ENCODE peak calls at places on chromosome 10, in five cellular contexts. K, A, F, I and B are unnamed samples.

GRCh38 chr10:130748409-130749057 is 563.0 kb downstream of the TCERG1L start:
- DNase-seq in K (no peak), A (no peak), F (no peak), I (no peak), B (peak; percentile 9)

GRCh38 chr10:71844084-71844483 is 7.0 kb downstream of the PSAP start:
- DNase-seq in K (no peak), A (no peak), F (no peak), I (no peak), B (no peak)

GRCh38 chr10:70514591-70514990 is 36.0 kb downstream of the PALD1 start:
- DNase-seq in K (no peak), A (no peak), F (no peak), I (no peak), B (no peak)

GRCh38 chr10:1187151-1187854 is 131.1 kb downstream of the WDR37 start:
- DNase-seq in K (no peak), A (no peak), F (no peak), I (no peak), B (no peak)

GRCh38 chr10:31975157-31975765 is 46.6 kb upstream of the ARHGAP12 start:
- DNase-seq in K (no peak), A (no peak), F (no peak), I (no peak), B (no peak)

GRCh38 chr10:115948415-115948814 is 324.6 kb downstream of the GFRA1 start:
- DNase-seq in K (peak; percentile 29), A (peak; percentile 43), F (peak; percentile 41), I (no peak), B (no peak)

GRCh38 chr10:44995914-44996633 is 4.6 kb upstream of the ZNF22 start:
- DNase-seq in K (peak; percentile 76), A (peak; percentile 84), F (no peak), I (peak; percentile 62), B (peak; percentile 79)

GRCh38 chr10:48458662-48459048 is 146.2 kb downstream of the ARHGAP22 start:
- DNase-seq in K (no peak), A (no peak), F (no peak), I (no peak), B (no peak)

GRCh38 chr10:65234261-65234660 is 1691.6 kb upstream of the LRRTM3 start:
- DNase-seq in K (no peak), A (no peak), F (no peak), I (no peak), B (no peak)

GRCh38 chr10:77582710-77583115 is 54.9 kb downstream of the KCNMA1 start:
- DNase-seq in K (peak; percentile 73), A (peak; percentile 75), F (peak; percentile 64), I (no peak), B (no peak)

GRCh38 chr10:89867964-89868363 is 166.6 kb downstream of the KIF20B start:
- DNase-seq in K (peak; percentile 35), A (peak; percentile 51), F (peak; percentile 44), I (no peak), B (no peak)

GRCh38 chr10:12444981-12445700 is 95.8 kb downstream of the CAMK1D start:
- DNase-seq in K (no peak), A (no peak), F (no peak), I (no peak), B (no peak)

GRCh38 chr10:104580774-104581675 is 60.1 kb upstream of the SORCS3 start:
- DNase-seq in K (peak; percentile 69), A (peak; percentile 72), F (peak; percentile 25), I (peak; percentile 67), B (peak; percentile 54)

GRCh38 chr10:59073456-59074053 is 102.9 kb upstream of the PHYHIPL start:
- DNase-seq in K (no peak), A (no peak), F (no peak), I (no peak), B (no peak)

GRCh38 chr10:124384591-124385190 is 34.0 kb downstream of the OAT start:
- DNase-seq in K (no peak), A (no peak), F (no peak), I (no peak), B (no peak)

GRCh38 chr10:102274062-102274461 is 28.7 kb downstream of the GBF1 start:
- DNase-seq in K (no peak), A (no peak), F (no peak), I (no peak), B (no peak)

GRCh38 chr10:4725917-4726606 is 99.9 kb upstream of the AKR1E2 start:
- DNase-seq in K (peak; percentile 89), A (peak; percentile 69), F (peak; percentile 93), I (no peak), B (no peak)

GRCh38 chr10:116168745-116169144 is 104.3 kb downstream of the GFRA1 start:
- DNase-seq in K (no peak), A (no peak), F (no peak), I (no peak), B (no peak)

GRCh38 chr10:70693619-70694286 is 21.4 kb downstream of the ADAMTS14 start:
- DNase-seq in K (peak; percentile 88), A (peak; percentile 81), F (peak; percentile 86), I (peak; percentile 73), B (no peak)

GRCh38 chr10:127216786-127217185 is 20.4 kb upstream of the INSYN2A start:
- DNase-seq in K (peak; percentile 35), A (peak; percentile 26), F (peak; percentile 30), I (no peak), B (no peak)

GRCh38 chr10:74947781-74948401 is 121.5 kb downstream of the KAT6B start:
- DNase-seq in K (no peak), A (no peak), F (no peak), I (no peak), B (no peak)

GRCh38 chr10:56319386-56319785 is 41.7 kb downstream of the ZWINT start:
- DNase-seq in K (peak; percentile 68), A (peak; percentile 0), F (peak; percentile 53), I (no peak), B (no peak)

GRCh38 chr10:129393812-129394211 is 73.2 kb upstream of the MGMT start:
- DNase-seq in K (no peak), A (no peak), F (no peak), I (no peak), B (no peak)

GRCh38 chr10:114057845-114058244 is 14.2 kb downstream of the ADRB1 start:
- DNase-seq in K (no peak), A (no peak), F (no peak), I (no peak), B (no peak)

GRCh38 chr10:124299726-124300125 is 119.0 kb downstream of the OAT start:
- DNase-seq in K (no peak), A (no peak), F (no peak), I (no peak), B (no peak)

GRCh38 chr10:97365761-97366351 is 31.3 kb upstream of the FRAT2 start:
- DNase-seq in K (no peak), A (no peak), F (no peak), I (no peak), B (no peak)
- H3K4me3 ChIP-seq in K (no peak overlapping the region), A (no peak overlapping the region), F (no peak overlapping the region), I (no peak overlapping the region), B (no peak overlapping the region)

GRCh38 chr10:7423521-7423920 is 12.7 kb upstream of the SFMBT2 start:
- DNase-seq in K (no peak), A (no peak), F (no peak), I (no peak), B (no peak)

GRCh38 chr10:7425691-7426090 is 14.9 kb upstream of the SFMBT2 start:
- DNase-seq in K (no peak), A (no peak), F (no peak), I (no peak), B (no peak)

GRCh38 chr10:7421519-7421918 is 10.7 kb upstream of the SFMBT2 start:
- DNase-seq in K (no peak), A (no peak), F (no peak), I (no peak), B (no peak)

GRCh38 chr10:7426349-7426748 is 15.5 kb upstream of the SFMBT2 start:
- DNase-seq in K (no peak), A (no peak), F (no peak), I (no peak), B (no peak)

GRCh38 chr10:7424315-7424714 is 13.5 kb upstream of the SFMBT2 start:
- DNase-seq in K (no peak), A (no peak), F (no peak), I (no peak), B (no peak)
- H3K4me3 ChIP-seq in K (no peak overlapping the region), A (no peak overlapping the region), F (no peak overlapping the region), I (no peak overlapping the region), B (no peak overlapping the region)

GRCh38 chr10:87504307-87504666 is 406 bp upstream of the MINPP1 start:
- DNase-seq in K (no peak), A (no peak), F (no peak), I (no peak), B (no peak)

GRCh38 chr10:87504667-87505365 is at the start of gene MINPP1:
- DNase-seq in K (peak; percentile 83), A (peak; percentile 78), F (peak; percentile 80), I (peak; percentile 86), B (peak; percentile 77)

GRCh38 chr10:87505366-87506113 is 847 bp downstream of the MINPP1 start:
- DNase-seq in K (peak; percentile 52), A (peak; percentile 54), F (peak; percentile 26), I (peak; percentile 50), B (peak; percentile 53)

GRCh38 chr10:87507879-87508278 is 3.2 kb downstream of the MINPP1 start:
- DNase-seq in K (no peak), A (no peak), F (no peak), I (no peak), B (no peak)

GRCh38 chr10:87506988-87507387 is 2.3 kb downstream of the MINPP1 start:
- DNase-seq in K (no peak), A (no peak), F (no peak), I (no peak), B (no peak)
- H3K4me3 ChIP-seq in K (no peak overlapping the region), A (no peak overlapping the region), F (peak overlapping the region; percentile 72), I (no peak overlapping the region), B (no peak overlapping the region)

GRCh38 chr10:100570518-100570865 is 34.7 kb downstream of the HIF1AN start:
- DNase-seq in K (no peak), A (no peak), F (no peak), I (no peak), B (no peak)

GRCh38 chr10:100571069-100571817 is 35.5 kb downstream of the HIF1AN start:
- DNase-seq in K (no peak), A (no peak), F (no peak), I (no peak), B (no peak)

GRCh38 chr10:100567826-100568225 is 32.1 kb downstream of the HIF1AN start:
- DNase-seq in K (no peak), A (no peak), F (no peak), I (no peak), B (no peak)

GRCh38 chr10:100568937-100569336 is 33.2 kb downstream of the HIF1AN start:
- DNase-seq in K (no peak), A (no peak), F (no peak), I (no peak), B (no peak)

DNA sequence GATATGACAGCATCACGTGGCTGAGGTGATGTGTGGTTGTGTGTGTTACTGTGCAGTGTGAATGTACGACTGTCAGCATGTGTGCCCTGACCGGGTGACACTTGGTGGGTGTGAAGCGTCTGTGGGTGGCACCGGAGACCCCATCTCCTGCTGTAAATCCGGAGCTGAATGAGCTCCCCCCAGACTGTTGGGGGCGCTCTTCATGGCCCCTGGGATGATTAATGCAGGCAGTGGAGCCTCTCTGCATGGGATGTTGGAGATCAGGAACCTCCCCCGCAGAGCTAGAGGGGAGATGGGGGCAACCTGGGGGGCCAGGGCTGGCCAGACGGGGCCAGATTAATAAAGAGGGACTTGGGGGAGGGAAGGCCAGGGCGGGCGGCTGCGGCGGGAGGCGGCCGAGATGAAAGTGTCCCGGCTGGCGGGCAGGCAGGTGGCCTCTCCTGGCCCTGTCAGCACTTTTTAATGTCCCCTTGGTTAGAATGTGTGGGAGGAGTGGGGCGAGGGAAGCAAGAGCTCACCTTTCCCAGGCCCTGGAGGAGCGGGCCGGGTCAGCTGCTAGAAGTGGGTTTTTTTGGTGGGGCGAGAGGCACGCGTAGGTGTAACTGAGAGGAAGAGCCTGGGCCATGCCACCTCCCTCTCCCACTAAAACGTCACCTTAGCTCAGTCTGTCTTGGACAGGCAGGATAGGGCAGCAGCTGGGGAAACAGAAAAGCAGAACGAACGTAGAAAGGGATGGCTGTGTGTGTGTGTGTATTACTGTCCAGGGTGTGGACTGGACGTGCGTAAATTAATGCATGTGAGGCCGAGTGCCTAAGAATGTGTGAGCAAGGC is 34.2 kb downstream of the HIF1AN start:
- DNase-seq in K (no peak), A (no peak), F (no peak), I (no peak), B (no peak)
- H3K4me3 ChIP-seq in K (no peak overlapping the region), A (no peak overlapping the region), F (no peak overlapping the region), I (no peak overlapping the region), B (no peak overlapping the region)